ENCODE peak calls at places on chromosome X, in four cellular contexts. One of them, this sample, is unnamed.

GRCh38 chrX:3346436-3347329 is at the start of gene MXRA5:
- DNase-seq in foreskin fibroblast: no peak
- DNase-seq in GM12865: no peak
- DNase-seq in lower leg skin: no peak
- DNase-seq in this sample: no peak

GRCh38 chrX:23784487-23785301 is 1.7 kb downstream of the SAT1 start:
- DNase-seq in foreskin fibroblast: peak
- DNase-seq in GM12865: peak
- DNase-seq in lower leg skin: no peak
- DNase-seq in this sample: no peak

GRCh38 chrX:15146515-15146914 is 123.4 kb downstream of the ASB9 start:
- DNase-seq in foreskin fibroblast: no peak
- DNase-seq in GM12865: peak
- DNase-seq in lower leg skin: no peak
- DNase-seq in this sample: no peak

GRCh38 chrX:46580613-46581012 is 7.0 kb downstream of the CHST7 start:
- DNase-seq in foreskin fibroblast: no peak
- DNase-seq in GM12865: peak
- DNase-seq in lower leg skin: peak
- DNase-seq in this sample: no peak

GRCh38 chrX:24553016-24553415 is 87.9 kb downstream of the PDK3 start:
- DNase-seq in foreskin fibroblast: no peak
- DNase-seq in GM12865: no peak
- DNase-seq in lower leg skin: no peak
- DNase-seq in this sample: no peak

GRCh38 chrX:120302434-120302833 is 8.8 kb downstream of the TMEM255A start:
- DNase-seq in foreskin fibroblast: no peak
- DNase-seq in GM12865: peak
- DNase-seq in lower leg skin: no peak
- DNase-seq in this sample: peak

GRCh38 chrX:16882188-16882587 is 12.0 kb upstream of the RBBP7 start:
- DNase-seq in foreskin fibroblast: no peak
- DNase-seq in GM12865: peak
- DNase-seq in lower leg skin: no peak
- DNase-seq in this sample: no peak

GRCh38 chrX:69139516-69139915 is 25.7 kb downstream of the PJA1 start:
- DNase-seq in foreskin fibroblast: no peak
- DNase-seq in GM12865: no peak
- DNase-seq in lower leg skin: no peak
- DNase-seq in this sample: no peak

GRCh38 chrX:36575670-36576069 is 432.5 kb upstream of the FAM47C start:
- DNase-seq in foreskin fibroblast: no peak
- DNase-seq in GM12865: no peak
- DNase-seq in lower leg skin: no peak
- DNase-seq in this sample: no peak

GRCh38 chrX:19955306-19955705 is 35.6 kb downstream of the BCLAF3 start:
- DNase-seq in foreskin fibroblast: no peak
- DNase-seq in GM12865: no peak
- DNase-seq in lower leg skin: no peak
- DNase-seq in this sample: no peak

GRCh38 chrX:49166914-49167739 is 4.6 kb downstream of the MAGIX start:
- DNase-seq in foreskin fibroblast: peak
- DNase-seq in GM12865: peak
- DNase-seq in lower leg skin: peak
- DNase-seq in this sample: peak

GRCh38 chrX:44735498-44735897 is 108.3 kb upstream of the DUSP21 start:
- DNase-seq in foreskin fibroblast: no peak
- DNase-seq in GM12865: no peak
- DNase-seq in lower leg skin: no peak
- DNase-seq in this sample: no peak

GRCh38 chrX:153397256-153397960 is 3.7 kb downstream of the PNMA6E start:
- DNase-seq in foreskin fibroblast: no peak
- DNase-seq in GM12865: no peak
- DNase-seq in lower leg skin: no peak
- DNase-seq in this sample: no peak

GRCh38 chrX:153401133-153401764 is at the start of gene PNMA6E:
- DNase-seq in foreskin fibroblast: no peak
- DNase-seq in GM12865: no peak
- DNase-seq in lower leg skin: no peak
- DNase-seq in this sample: no peak

GRCh38 chrX:153398275-153398960 is 2.7 kb downstream of the PNMA6E start:
- DNase-seq in foreskin fibroblast: no peak
- DNase-seq in GM12865: no peak
- DNase-seq in lower leg skin: no peak
- DNase-seq in this sample: no peak

GRCh38 chrX:153396320-153397195 is 4.6 kb downstream of the PNMA6E start:
- DNase-seq in foreskin fibroblast: no peak
- DNase-seq in GM12865: no peak
- DNase-seq in lower leg skin: no peak
- DNase-seq in this sample: no peak

GRCh38 chrX:153400146-153401132 is 711 bp downstream of the PNMA6E start:
- DNase-seq in foreskin fibroblast: no peak
- DNase-seq in GM12865: peak
- DNase-seq in lower leg skin: no peak
- DNase-seq in this sample: peak
- TF ChIP-seq CTCF in foreskin fibroblast: peak
- TF ChIP-seq CTCF in GM12865: peak
- TF ChIP-seq CTCF in lower leg skin: no peak
- TF ChIP-seq CTCF in this sample: peak

DNA sequence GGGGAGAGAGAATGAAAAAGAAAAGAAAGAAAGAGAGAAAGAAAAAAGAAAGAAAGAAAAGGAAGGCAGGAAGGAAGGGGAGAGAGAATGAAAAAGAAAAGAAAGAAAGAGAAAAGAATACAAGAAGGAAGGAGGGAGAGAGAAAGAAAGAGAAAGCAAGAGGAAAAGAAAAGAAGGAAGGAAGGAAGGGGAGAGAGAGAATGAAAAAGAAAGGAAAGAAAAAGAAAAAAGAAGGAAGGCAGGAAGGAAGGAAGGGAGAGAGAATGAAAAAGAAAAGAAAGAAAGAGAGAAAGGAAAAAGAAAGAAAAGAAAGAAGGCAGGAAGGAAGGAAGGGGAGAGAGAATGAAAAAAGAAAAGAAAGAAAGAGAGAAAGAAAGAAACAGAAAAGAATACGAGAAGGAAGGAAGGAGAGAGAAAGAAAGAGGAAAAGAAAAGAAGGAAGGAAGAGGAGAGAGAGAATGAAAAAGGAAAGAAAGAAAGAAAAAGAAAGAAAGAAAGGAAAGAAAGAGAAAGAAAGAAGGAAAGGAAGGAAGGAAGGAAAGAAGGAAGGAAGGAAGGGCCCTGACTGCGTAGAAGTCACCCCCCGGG is 15.1 kb upstream of the P2RY8 start:
- DNase-seq in foreskin fibroblast: no peak
- DNase-seq in GM12865: no peak
- DNase-seq in lower leg skin: no peak
- DNase-seq in this sample: no peak
- TF ChIP-seq CTCF in foreskin fibroblast: no peak
- TF ChIP-seq CTCF in GM12865: no peak
- TF ChIP-seq CTCF in lower leg skin: no peak
- TF ChIP-seq CTCF in this sample: peak

GRCh38 chrX:41293269-41293668 is 40.7 kb upstream of the DDX3X start:
- DNase-seq in foreskin fibroblast: no peak
- DNase-seq in GM12865: peak
- DNase-seq in lower leg skin: no peak
- DNase-seq in this sample: no peak
- TF ChIP-seq CTCF in foreskin fibroblast: no peak
- TF ChIP-seq CTCF in GM12865: no peak
- TF ChIP-seq CTCF in lower leg skin: no peak
- TF ChIP-seq CTCF in this sample: peak

GRCh38 chrX:9023293-9023692 is 10.6 kb downstream of the FAM9B start:
- DNase-seq in foreskin fibroblast: no peak
- DNase-seq in GM12865: no peak
- DNase-seq in lower leg skin: no peak
- DNase-seq in this sample: no peak

DNA sequence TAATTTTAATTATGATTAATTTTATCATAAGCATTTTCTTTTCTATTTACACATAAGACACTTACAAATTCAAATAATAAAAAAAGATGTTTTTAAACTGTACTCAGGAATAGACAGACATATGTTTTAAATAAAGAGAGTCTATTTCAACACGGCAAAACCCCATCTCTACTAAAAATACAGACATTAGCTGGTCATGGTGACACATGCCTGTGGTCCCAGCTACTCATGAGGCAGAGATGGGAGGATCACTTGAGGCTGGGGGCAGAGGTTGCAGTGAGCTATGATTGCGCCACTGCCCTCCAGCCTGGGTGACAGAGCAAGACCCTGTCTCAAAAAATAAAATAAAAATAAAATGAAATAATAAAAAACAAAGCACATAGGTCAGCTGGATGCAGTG is 14.8 kb downstream of the FAM9B start:
- DNase-seq in foreskin fibroblast: peak
- DNase-seq in GM12865: no peak
- DNase-seq in lower leg skin: no peak
- DNase-seq in this sample: no peak
- TF ChIP-seq CTCF in foreskin fibroblast: no peak
- TF ChIP-seq CTCF in GM12865: no peak
- TF ChIP-seq CTCF in lower leg skin: no peak
- TF ChIP-seq CTCF in this sample: no peak

GRCh38 chrX:75483935-75484334 is 38.9 kb downstream of the ZDHHC15 start:
- DNase-seq in foreskin fibroblast: no peak
- DNase-seq in GM12865: no peak
- DNase-seq in lower leg skin: no peak
- DNase-seq in this sample: no peak
- TF ChIP-seq CTCF in foreskin fibroblast: no peak
- TF ChIP-seq CTCF in GM12865: no peak
- TF ChIP-seq CTCF in lower leg skin: no peak
- TF ChIP-seq CTCF in this sample: no peak

DNA sequence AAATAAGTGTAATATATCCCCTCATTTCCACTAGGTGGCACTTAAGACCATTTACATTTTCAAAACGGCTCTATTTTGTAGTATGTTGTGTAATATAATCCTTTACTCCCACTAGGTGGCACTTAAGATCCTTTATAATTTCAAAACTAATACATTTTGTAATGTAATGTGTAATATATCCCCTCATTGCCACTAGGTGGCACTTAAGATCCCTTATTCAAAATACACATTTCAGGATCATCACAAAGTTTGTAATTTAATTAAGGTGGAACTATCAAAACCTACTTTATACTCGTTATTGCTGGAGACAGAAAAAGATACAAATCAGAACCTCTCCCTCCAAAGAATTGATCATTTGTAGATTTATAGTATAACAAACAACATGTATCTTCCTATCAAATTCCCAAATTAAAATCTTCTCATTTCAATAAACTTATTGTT is 132.5 kb downstream of the ARHGAP6 start:
- DNase-seq in foreskin fibroblast: no peak
- DNase-seq in GM12865: peak
- DNase-seq in lower leg skin: no peak
- DNase-seq in this sample: no peak
- TF ChIP-seq CTCF in foreskin fibroblast: peak
- TF ChIP-seq CTCF in GM12865: peak
- TF ChIP-seq CTCF in lower leg skin: no peak
- TF ChIP-seq CTCF in this sample: peak

GRCh38 chrX:115018040-115018647 is 728 bp upstream of the IL13RA2 start:
- DNase-seq in foreskin fibroblast: no peak
- DNase-seq in GM12865: peak
- DNase-seq in lower leg skin: no peak
- DNase-seq in this sample: no peak
- TF ChIP-seq CTCF in foreskin fibroblast: no peak
- TF ChIP-seq CTCF in GM12865: no peak
- TF ChIP-seq CTCF in lower leg skin: no peak
- TF ChIP-seq CTCF in this sample: peak

GRCh38 chrX:12322031-12322430 is 183.8 kb downstream of the FRMPD4 start:
- DNase-seq in foreskin fibroblast: no peak
- DNase-seq in GM12865: no peak
- DNase-seq in lower leg skin: no peak
- DNase-seq in this sample: no peak
- TF ChIP-seq CTCF in foreskin fibroblast: no peak
- TF ChIP-seq CTCF in GM12865: no peak
- TF ChIP-seq CTCF in lower leg skin: no peak
- TF ChIP-seq CTCF in this sample: no peak

DNA sequence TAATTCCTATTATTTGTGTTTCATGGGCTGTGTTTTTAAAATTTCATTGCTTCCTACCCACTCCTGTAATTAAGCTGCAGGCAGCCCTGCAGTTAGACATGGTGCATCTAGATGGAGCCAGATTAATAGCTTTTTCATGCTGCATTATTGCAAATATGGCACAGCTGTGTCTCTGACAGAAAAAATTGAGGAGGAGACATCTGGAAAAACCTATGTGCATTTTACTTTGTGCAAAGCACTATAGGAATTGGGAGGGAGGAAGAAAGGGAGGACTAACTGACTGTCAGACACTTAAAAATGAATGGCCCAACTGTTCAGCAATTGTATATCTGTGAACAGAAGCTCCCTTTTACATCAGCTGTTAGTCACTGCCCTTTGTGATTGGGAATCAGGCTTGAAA is 8.1 kb upstream of the RPGR start:
- DNase-seq in foreskin fibroblast: no peak
- DNase-seq in GM12865: no peak
- DNase-seq in lower leg skin: no peak
- DNase-seq in this sample: no peak
- TF ChIP-seq CTCF in foreskin fibroblast: no peak
- TF ChIP-seq CTCF in GM12865: no peak
- TF ChIP-seq CTCF in lower leg skin: no peak
- TF ChIP-seq CTCF in this sample: no peak

This sample was measured in CD14-positive monocyte.